ENCODE peak calls at places on chromosomes 3 and 15, in nine cellular contexts. W is CD8-positive, alpha-beta T cell; B is CD4-positive, CD25-positive, alpha-beta regulatory T cell; H is upper lobe of right lung; V is astrocyte; M is SJSA1; X is fibroblast of lung; C is stomach; D is gastrocnemius medialis. A is an unnamed sample.

GRCh38 chr15:90911302-90911623 is 8.2 kb downstream of the MAN2A2 start:
- DNase-seq in W (no peak), B (no peak), H (no peak), V (no peak), M (no peak), X (no peak), C (no peak), D (no peak), A (no peak)

GRCh38 chr15:59268199-59268979 is 61.7 kb downstream of the LDHAL6B start:
- DNase-seq in W (no peak), B (peak; percentile 25), H (no peak), V (peak; percentile 81), M (no peak), X (peak; percentile 83), C (no peak), D (no peak), A (no peak)

GRCh38 chr3:72628065-72628464 is 220.2 kb downstream of the SHQ1 start:
- DNase-seq in W (no peak), B (no peak), H (no peak), V (no peak), M (no peak), X (no peak), C (no peak), D (no peak), A (no peak)

GRCh38 chr3:29757054-29757777 is 476.3 kb downstream of the RBMS3 start:
- DNase-seq in W (no peak), B (no peak), H (no peak), V (peak; percentile 74), M (peak; percentile 18), X (peak; percentile 80), C (peak; percentile 66), D (no peak), A (no peak)

GRCh38 chr3:4670352-4670751 is 177.2 kb downstream of the ITPR1 start:
- DNase-seq in W (no peak), B (peak; percentile 10), H (no peak), V (no peak), M (no peak), X (no peak), C (no peak), D (no peak), A (no peak)

GRCh38 chr3:12131351-12131750 is 27.4 kb downstream of the TIMP4 start:
- DNase-seq in W (no peak), B (no peak), H (no peak), V (no peak), M (no peak), X (no peak), C (no peak), D (no peak), A (no peak)

GRCh38 chr3:18438586-18438985 is 13.4 kb upstream of the SATB1 start:
- DNase-seq in W (peak; percentile 69), B (peak; percentile 89), H (peak; percentile 59), V (no peak), M (no peak), X (no peak), C (no peak), D (no peak), A (no peak)

GRCh38 chr3:14767245-14767593 is 51.5 kb upstream of the FGD5 start:
- DNase-seq in W (no peak), B (no peak), H (peak; percentile 39), V (no peak), M (no peak), X (no peak), C (no peak), D (no peak), A (no peak)

GRCh38 chr3:66418432-66419052 is 82.3 kb downstream of the LRIG1 start:
- DNase-seq in W (no peak), B (no peak), H (peak; percentile 87), V (peak; percentile 83), M (peak; percentile 70), X (peak; percentile 87), C (peak; percentile 73), D (peak; percentile 87), A (peak; percentile 69)

GRCh38 chr15:67840747-67841634 is 1.1 kb upstream of the RNU6-1 start:
- DNase-seq in W (no peak), B (no peak), H (no peak), V (peak; percentile 42), M (peak; percentile 63), X (peak; percentile 58), C (no peak), D (no peak), A (no peak)

GRCh38 chr3:40637891-40638290 is 113.1 kb downstream of the ZNF621 start:
- DNase-seq in W (no peak), B (no peak), H (no peak), V (no peak), M (no peak), X (no peak), C (no peak), D (no peak), A (no peak)

GRCh38 chr15:76674883-76675282 is 230.3 kb downstream of the SCAPER start:
- DNase-seq in W (no peak), B (no peak), H (no peak), V (peak; percentile 77), M (no peak), X (peak; percentile 85), C (no peak), D (no peak), A (no peak)

GRCh38 chr3:196903740-196904139 is 36.0 kb downstream of the SENP5 start:
- DNase-seq in W (no peak), B (no peak), H (no peak), V (no peak), M (no peak), X (no peak), C (no peak), D (peak; percentile 18), A (no peak)

GRCh38 chr3:18580268-18580667 is 155.1 kb upstream of the SATB1 start:
- DNase-seq in W (no peak), B (no peak), H (no peak), V (no peak), M (no peak), X (no peak), C (no peak), D (no peak), A (no peak)

GRCh38 chr3:14548321-14548729 is 8.2 kb upstream of the GRIP2 start:
- DNase-seq in W (peak; percentile 53), B (peak; percentile 51), H (no peak), V (peak; percentile 29), M (peak; percentile 40), X (peak; percentile 45), C (peak; percentile 75), D (peak; percentile 49), A (no peak)

DNA sequence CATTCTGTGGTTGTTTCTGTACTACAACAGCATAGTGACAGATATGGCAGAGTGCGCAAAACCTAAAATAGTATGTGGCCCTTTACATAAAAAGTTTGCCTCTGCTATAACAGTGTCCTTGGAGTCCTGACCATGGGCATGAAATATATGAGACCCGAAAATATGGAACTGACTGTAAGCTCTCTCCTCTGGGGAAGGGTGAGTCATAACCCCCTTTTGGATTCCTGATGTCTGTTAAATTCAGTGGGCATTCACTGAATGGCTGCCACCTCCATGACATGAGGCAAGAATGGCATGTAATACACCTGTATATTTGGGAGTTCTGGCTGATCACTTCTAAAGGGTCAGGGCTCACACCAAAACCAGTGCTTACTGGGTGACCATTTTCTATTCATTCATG is 6.1 kb downstream of the TBC1D2B start:
- DNase-seq in W (no peak), B (no peak), H (no peak), V (no peak), M (no peak), X (no peak), C (no peak), D (no peak), A (no peak)
- H3K4me1 ChIP-seq in W (peaks cover 83% of the 10 kb centered on the region), B (peaks cover 86% of the 10 kb centered on the region), H (peaks cover 94% of the 10 kb centered on the region), V (peaks cover 64% of the 10 kb centered on the region), M (peaks cover 88% of the 10 kb centered on the region), X (peaks cover 58% of the 10 kb centered on the region), C (peaks cover 81% of the 10 kb centered on the region), D (peaks cover 76% of the 10 kb centered on the region), A (peaks cover 64% of the 10 kb centered on the region)

GRCh38 chr15:61522375-61522774 is 293.3 kb upstream of the RORA start:
- DNase-seq in W (no peak), B (no peak), H (no peak), V (no peak), M (no peak), X (no peak), C (no peak), D (no peak), A (no peak)
- H3K4me1 ChIP-seq in W (no peaks in the 10 kb centered on the region), B (no peaks in the 10 kb centered on the region), H (no peaks in the 10 kb centered on the region), V (peaks cover 7% of the 10 kb centered on the region), M (no peaks in the 10 kb centered on the region), X (no peaks in the 10 kb centered on the region), C (no peaks in the 10 kb centered on the region), D (no peaks in the 10 kb centered on the region), A (no peaks in the 10 kb centered on the region)

GRCh38 chr3:165439765-165440164 is 243.6 kb upstream of the SLITRK3 start:
- DNase-seq in W (no peak), B (no peak), H (no peak), V (no peak), M (no peak), X (no peak), C (no peak), D (no peak), A (no peak)

GRCh38 chr3:165440380-165440779 is 244.2 kb upstream of the SLITRK3 start:
- DNase-seq in W (no peak), B (no peak), H (no peak), V (no peak), M (no peak), X (no peak), C (no peak), D (no peak), A (no peak)

GRCh38 chr3:165443664-165444063 is 247.5 kb upstream of the SLITRK3 start:
- DNase-seq in W (no peak), B (no peak), H (no peak), V (no peak), M (no peak), X (no peak), C (no peak), D (no peak), A (no peak)

GRCh38 chr3:165446555-165446954 is 250.4 kb upstream of the SLITRK3 start:
- DNase-seq in W (no peak), B (no peak), H (no peak), V (no peak), M (no peak), X (no peak), C (no peak), D (no peak), A (no peak)

GRCh38 chr3:165444745-165445144 is 248.6 kb upstream of the SLITRK3 start:
- DNase-seq in W (no peak), B (no peak), H (no peak), V (no peak), M (no peak), X (no peak), C (no peak), D (no peak), A (no peak)
- H3K4me1 ChIP-seq in W (no peaks in the 10 kb centered on the region), B (no peaks in the 10 kb centered on the region), H (no peaks in the 10 kb centered on the region), V (no peaks in the 10 kb centered on the region), M (no peaks in the 10 kb centered on the region), X (no peaks in the 10 kb centered on the region), C (no peaks in the 10 kb centered on the region), D (no peaks in the 10 kb centered on the region), A (no peaks in the 10 kb centered on the region)

DNA sequence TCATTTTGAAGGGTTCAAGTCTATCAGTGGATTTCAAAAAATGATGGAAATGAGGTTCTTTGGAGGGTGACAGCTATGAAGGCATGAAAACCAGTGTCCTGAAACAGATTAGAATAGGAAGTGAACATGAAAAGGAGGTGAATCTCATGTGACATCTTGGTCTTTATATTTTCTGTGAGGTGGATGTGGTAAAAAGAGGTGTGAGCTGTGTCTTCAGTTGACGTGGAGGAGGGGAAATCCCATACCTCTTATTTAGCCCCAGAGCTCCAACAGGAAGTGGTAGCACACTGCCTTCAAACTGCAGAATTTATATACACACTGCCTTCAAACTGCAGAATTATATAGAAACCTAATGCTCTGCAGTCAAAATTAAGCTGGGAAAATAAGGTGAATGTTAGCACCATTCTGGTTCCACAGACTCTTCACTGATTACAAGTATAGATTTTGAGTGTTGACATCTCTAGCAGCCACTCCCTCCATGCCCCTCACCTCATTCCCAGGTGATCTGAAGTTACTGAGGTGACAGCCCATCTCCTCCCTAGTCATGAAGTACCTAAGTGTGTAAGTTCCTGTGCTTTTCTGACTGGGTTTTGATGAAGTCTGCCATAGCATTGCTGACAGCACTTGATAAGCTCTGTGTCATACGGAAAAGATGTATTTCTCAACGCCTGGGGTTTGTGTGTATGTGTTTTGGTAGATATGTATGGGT is 2.6 kb downstream of the RAB8B start:
- DNase-seq in W (peak; percentile 59), B (peak; percentile 96), H (no peak), V (no peak), M (no peak), X (no peak), C (no peak), D (no peak), A (no peak)
- H3K4me1 ChIP-seq in W (peaks cover 66% of the 10 kb centered on the region), B (peaks cover 71% of the 10 kb centered on the region), H (peaks cover 55% of the 10 kb centered on the region), V (peaks cover 28% of the 10 kb centered on the region), M (peaks cover 55% of the 10 kb centered on the region), X (peaks cover 18% of the 10 kb centered on the region), C (peaks cover 49% of the 10 kb centered on the region), D (peaks cover 7% of the 10 kb centered on the region), A (peaks cover 33% of the 10 kb centered on the region)